ENCODE peak calls at places on chromosomes 1 and 21, in nine cellular contexts. One of them, this sample, is unnamed. For H3K27me3, the result is how much of the 10 kb centered on the place peaks cover.

GRCh38 chr1:39905142-39905541 is 3.4 kb upstream of the MYCL start:
- DNase-seq in body of pancreas: no peak
- DNase-seq in lung: no peak
- DNase-seq in adipocyte: no peak
- DNase-seq in tibial artery: no peak
- DNase-seq in ascending aorta: no peak
- DNase-seq in left ventricle myocardium inferior: no peak
- DNase-seq in heart right ventricle: no peak
- DNase-seq in naive thymus-derived CD4-positive, alpha-beta T cell: no peak
- DNase-seq in this sample: no peak

GRCh38 chr1:52632732-52633290 is at the start of gene SHISAL2A:
- DNase-seq in body of pancreas: peak
- DNase-seq in lung: no peak
- DNase-seq in adipocyte: no peak
- DNase-seq in tibial artery: no peak
- DNase-seq in ascending aorta: no peak
- DNase-seq in left ventricle myocardium inferior: peak
- DNase-seq in heart right ventricle: peak
- DNase-seq in naive thymus-derived CD4-positive, alpha-beta T cell: peak
- DNase-seq in this sample: no peak

GRCh38 chr1:13816016-13816760 is 116.2 kb downstream of the PRDM2 start:
- DNase-seq in body of pancreas: peak
- DNase-seq in lung: no peak
- DNase-seq in adipocyte: no peak
- DNase-seq in tibial artery: peak
- DNase-seq in ascending aorta: peak
- DNase-seq in left ventricle myocardium inferior: no peak
- DNase-seq in heart right ventricle: no peak
- DNase-seq in naive thymus-derived CD4-positive, alpha-beta T cell: no peak
- DNase-seq in this sample: no peak

GRCh38 chr1:18396247-18396646 is 84.5 kb upstream of the KLHDC7A start:
- DNase-seq in body of pancreas: no peak
- DNase-seq in lung: no peak
- DNase-seq in adipocyte: no peak
- DNase-seq in tibial artery: no peak
- DNase-seq in ascending aorta: no peak
- DNase-seq in left ventricle myocardium inferior: no peak
- DNase-seq in heart right ventricle: no peak
- DNase-seq in naive thymus-derived CD4-positive, alpha-beta T cell: no peak
- DNase-seq in this sample: no peak

GRCh38 chr1:8398086-8398485 is 80.2 kb downstream of the SLC45A1 start:
- DNase-seq in body of pancreas: no peak
- DNase-seq in lung: no peak
- DNase-seq in adipocyte: no peak
- DNase-seq in tibial artery: no peak
- DNase-seq in ascending aorta: peak
- DNase-seq in left ventricle myocardium inferior: no peak
- DNase-seq in heart right ventricle: no peak
- DNase-seq in naive thymus-derived CD4-positive, alpha-beta T cell: no peak
- DNase-seq in this sample: no peak

GRCh38 chr1:113652773-113653172 is 106.5 kb downstream of the PHTF1 start:
- DNase-seq in body of pancreas: no peak
- DNase-seq in lung: no peak
- DNase-seq in adipocyte: no peak
- DNase-seq in tibial artery: no peak
- DNase-seq in ascending aorta: no peak
- DNase-seq in left ventricle myocardium inferior: no peak
- DNase-seq in heart right ventricle: no peak
- DNase-seq in naive thymus-derived CD4-positive, alpha-beta T cell: no peak
- DNase-seq in this sample: no peak

GRCh38 chr1:116556289-116557006 is 14.4 kb downstream of the CD58 start:
- DNase-seq in body of pancreas: no peak
- DNase-seq in lung: no peak
- DNase-seq in adipocyte: no peak
- DNase-seq in tibial artery: peak
- DNase-seq in ascending aorta: peak
- DNase-seq in left ventricle myocardium inferior: peak
- DNase-seq in heart right ventricle: peak
- DNase-seq in naive thymus-derived CD4-positive, alpha-beta T cell: no peak
- DNase-seq in this sample: peak

GRCh38 chr1:91741301-91741700 is 144.7 kb downstream of the TGFBR3 start:
- DNase-seq in body of pancreas: no peak
- DNase-seq in lung: no peak
- DNase-seq in adipocyte: no peak
- DNase-seq in tibial artery: no peak
- DNase-seq in ascending aorta: no peak
- DNase-seq in left ventricle myocardium inferior: no peak
- DNase-seq in heart right ventricle: no peak
- DNase-seq in naive thymus-derived CD4-positive, alpha-beta T cell: no peak
- DNase-seq in this sample: no peak

GRCh38 chr1:119367332-119368124 is 1.1 kb upstream of the HAO2 start:
- DNase-seq in body of pancreas: no peak
- DNase-seq in lung: no peak
- DNase-seq in adipocyte: peak
- DNase-seq in tibial artery: no peak
- DNase-seq in ascending aorta: no peak
- DNase-seq in left ventricle myocardium inferior: no peak
- DNase-seq in heart right ventricle: no peak
- DNase-seq in naive thymus-derived CD4-positive, alpha-beta T cell: no peak
- DNase-seq in this sample: no peak

GRCh38 chr1:215277537-215277936 is 195.0 kb downstream of the KCNK2 start:
- DNase-seq in body of pancreas: no peak
- DNase-seq in lung: no peak
- DNase-seq in adipocyte: peak
- DNase-seq in tibial artery: no peak
- DNase-seq in ascending aorta: no peak
- DNase-seq in left ventricle myocardium inferior: no peak
- DNase-seq in heart right ventricle: no peak
- DNase-seq in naive thymus-derived CD4-positive, alpha-beta T cell: no peak
- DNase-seq in this sample: no peak

GRCh38 chr21:34889537-34890257 is 159.4 kb downstream of the RUNX1 start:
- DNase-seq in body of pancreas: peak
- DNase-seq in lung: peak
- DNase-seq in adipocyte: peak
- DNase-seq in tibial artery: peak
- DNase-seq in ascending aorta: peak
- DNase-seq in left ventricle myocardium inferior: peak
- DNase-seq in heart right ventricle: peak
- DNase-seq in naive thymus-derived CD4-positive, alpha-beta T cell: peak
- DNase-seq in this sample: peak
- H3K27me3 ChIP-seq in body of pancreas: under half
- H3K27me3 ChIP-seq in lung: under half
- H3K27me3 ChIP-seq in adipocyte: under half
- H3K27me3 ChIP-seq in tibial artery: half or more
- H3K27me3 ChIP-seq in ascending aorta: under half
- H3K27me3 ChIP-seq in left ventricle myocardium inferior: half or more
- H3K27me3 ChIP-seq in heart right ventricle: half or more
- H3K27me3 ChIP-seq in naive thymus-derived CD4-positive, alpha-beta T cell: under half
- H3K27me3 ChIP-seq in this sample: under half

GRCh38 chr1:2835650-2836159 is 34.2 kb upstream of the TTC34 start:
- DNase-seq in body of pancreas: no peak
- DNase-seq in lung: no peak
- DNase-seq in adipocyte: no peak
- DNase-seq in tibial artery: no peak
- DNase-seq in ascending aorta: no peak
- DNase-seq in left ventricle myocardium inferior: no peak
- DNase-seq in heart right ventricle: no peak
- DNase-seq in naive thymus-derived CD4-positive, alpha-beta T cell: no peak
- DNase-seq in this sample: no peak

GRCh38 chr1:2837316-2837715 is 35.8 kb upstream of the TTC34 start:
- DNase-seq in body of pancreas: no peak
- DNase-seq in lung: no peak
- DNase-seq in adipocyte: no peak
- DNase-seq in tibial artery: no peak
- DNase-seq in ascending aorta: no peak
- DNase-seq in left ventricle myocardium inferior: no peak
- DNase-seq in heart right ventricle: no peak
- DNase-seq in naive thymus-derived CD4-positive, alpha-beta T cell: no peak
- DNase-seq in this sample: no peak

GRCh38 chr1:2834741-2835564 is 33.5 kb upstream of the TTC34 start:
- DNase-seq in body of pancreas: no peak
- DNase-seq in lung: no peak
- DNase-seq in adipocyte: no peak
- DNase-seq in tibial artery: no peak
- DNase-seq in ascending aorta: no peak
- DNase-seq in left ventricle myocardium inferior: no peak
- DNase-seq in heart right ventricle: no peak
- DNase-seq in naive thymus-derived CD4-positive, alpha-beta T cell: no peak
- DNase-seq in this sample: no peak

GRCh38 chr1:2837823-2838222 is 36.3 kb upstream of the TTC34 start:
- DNase-seq in body of pancreas: no peak
- DNase-seq in lung: no peak
- DNase-seq in adipocyte: no peak
- DNase-seq in tibial artery: no peak
- DNase-seq in ascending aorta: no peak
- DNase-seq in left ventricle myocardium inferior: no peak
- DNase-seq in heart right ventricle: no peak
- DNase-seq in naive thymus-derived CD4-positive, alpha-beta T cell: no peak
- DNase-seq in this sample: no peak

DNA sequence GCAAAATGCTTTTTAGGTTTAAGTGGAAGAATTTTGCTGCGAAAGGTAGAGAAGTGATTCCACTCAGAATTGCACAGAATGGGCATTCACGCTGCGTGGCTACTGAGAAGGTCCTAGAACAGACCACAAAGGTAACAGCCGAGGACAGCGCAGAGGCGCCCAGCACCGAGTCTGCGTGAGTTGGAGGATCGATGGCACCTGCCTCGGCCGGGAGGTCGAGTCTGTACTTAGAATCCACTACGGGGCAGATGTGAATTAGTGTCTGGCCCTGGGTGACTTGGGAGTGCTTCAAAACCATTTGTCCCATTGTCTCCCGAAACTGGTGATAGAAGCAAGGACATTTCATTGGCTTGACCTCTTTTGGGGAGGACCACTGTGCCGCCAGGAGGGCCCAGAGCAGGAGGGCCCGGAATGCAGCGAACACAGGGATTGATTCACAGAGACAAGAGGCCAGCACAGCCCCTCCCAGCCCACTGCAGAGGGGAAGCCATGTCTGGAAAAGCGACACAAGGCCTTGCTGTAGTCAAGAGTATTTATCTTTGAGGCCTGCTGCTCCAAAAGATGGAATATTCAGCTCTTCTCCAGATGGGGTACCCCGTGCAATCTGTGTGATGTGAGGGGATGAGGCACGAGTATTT is 35.0 kb upstream of the TTC34 start:
- DNase-seq in body of pancreas: no peak
- DNase-seq in lung: no peak
- DNase-seq in adipocyte: no peak
- DNase-seq in tibial artery: no peak
- DNase-seq in ascending aorta: no peak
- DNase-seq in left ventricle myocardium inferior: no peak
- DNase-seq in heart right ventricle: no peak
- DNase-seq in naive thymus-derived CD4-positive, alpha-beta T cell: no peak
- DNase-seq in this sample: no peak
- H3K27me3 ChIP-seq in body of pancreas: under half
- H3K27me3 ChIP-seq in lung: under half
- H3K27me3 ChIP-seq in adipocyte: under half
- H3K27me3 ChIP-seq in tibial artery: under half
- H3K27me3 ChIP-seq in ascending aorta: under half
- H3K27me3 ChIP-seq in left ventricle myocardium inferior: half or more
- H3K27me3 ChIP-seq in heart right ventricle: under half
- H3K27me3 ChIP-seq in naive thymus-derived CD4-positive, alpha-beta T cell: under half
- H3K27me3 ChIP-seq in this sample: under half

GRCh38 chr1:3687509-3687908 is 35.2 kb downstream of the TP73 start:
- DNase-seq in body of pancreas: no peak
- DNase-seq in lung: no peak
- DNase-seq in adipocyte: no peak
- DNase-seq in tibial artery: no peak
- DNase-seq in ascending aorta: no peak
- DNase-seq in left ventricle myocardium inferior: no peak
- DNase-seq in heart right ventricle: no peak
- DNase-seq in naive thymus-derived CD4-positive, alpha-beta T cell: no peak
- DNase-seq in this sample: no peak
- H3K27me3 ChIP-seq in body of pancreas: under half
- H3K27me3 ChIP-seq in lung: under half
- H3K27me3 ChIP-seq in adipocyte: under half
- H3K27me3 ChIP-seq in tibial artery: half or more
- H3K27me3 ChIP-seq in ascending aorta: under half
- H3K27me3 ChIP-seq in left ventricle myocardium inferior: half or more
- H3K27me3 ChIP-seq in heart right ventricle: under half
- H3K27me3 ChIP-seq in naive thymus-derived CD4-positive, alpha-beta T cell: under half
- H3K27me3 ChIP-seq in this sample: under half

GRCh38 chr1:67294836-67295622 is 12.6 kb upstream of the IL12RB2 start:
- DNase-seq in body of pancreas: no peak
- DNase-seq in lung: no peak
- DNase-seq in adipocyte: no peak
- DNase-seq in tibial artery: no peak
- DNase-seq in ascending aorta: no peak
- DNase-seq in left ventricle myocardium inferior: no peak
- DNase-seq in heart right ventricle: no peak
- DNase-seq in naive thymus-derived CD4-positive, alpha-beta T cell: no peak
- DNase-seq in this sample: no peak

GRCh38 chr1:67298762-67299161 is 8.9 kb upstream of the IL12RB2 start:
- DNase-seq in body of pancreas: no peak
- DNase-seq in lung: no peak
- DNase-seq in adipocyte: no peak
- DNase-seq in tibial artery: no peak
- DNase-seq in ascending aorta: no peak
- DNase-seq in left ventricle myocardium inferior: no peak
- DNase-seq in heart right ventricle: no peak
- DNase-seq in naive thymus-derived CD4-positive, alpha-beta T cell: no peak
- DNase-seq in this sample: no peak

GRCh38 chr1:67300561-67300960 is 7.1 kb upstream of the IL12RB2 start:
- DNase-seq in body of pancreas: no peak
- DNase-seq in lung: no peak
- DNase-seq in adipocyte: no peak
- DNase-seq in tibial artery: no peak
- DNase-seq in ascending aorta: no peak
- DNase-seq in left ventricle myocardium inferior: no peak
- DNase-seq in heart right ventricle: no peak
- DNase-seq in naive thymus-derived CD4-positive, alpha-beta T cell: no peak
- DNase-seq in this sample: no peak

GRCh38 chr1:67304023-67304422 is 3.6 kb upstream of the IL12RB2 start:
- DNase-seq in body of pancreas: no peak
- DNase-seq in lung: no peak
- DNase-seq in adipocyte: no peak
- DNase-seq in tibial artery: no peak
- DNase-seq in ascending aorta: no peak
- DNase-seq in left ventricle myocardium inferior: no peak
- DNase-seq in heart right ventricle: no peak
- DNase-seq in naive thymus-derived CD4-positive, alpha-beta T cell: no peak
- DNase-seq in this sample: no peak

GRCh38 chr1:67299296-67299695 is 8.4 kb upstream of the IL12RB2 start:
- DNase-seq in body of pancreas: no peak
- DNase-seq in lung: no peak
- DNase-seq in adipocyte: no peak
- DNase-seq in tibial artery: no peak
- DNase-seq in ascending aorta: no peak
- DNase-seq in left ventricle myocardium inferior: no peak
- DNase-seq in heart right ventricle: no peak
- DNase-seq in naive thymus-derived CD4-positive, alpha-beta T cell: no peak
- DNase-seq in this sample: no peak
- H3K27me3 ChIP-seq in body of pancreas: under half
- H3K27me3 ChIP-seq in lung: under half
- H3K27me3 ChIP-seq in adipocyte: under half
- H3K27me3 ChIP-seq in tibial artery: under half
- H3K27me3 ChIP-seq in ascending aorta: under half
- H3K27me3 ChIP-seq in left ventricle myocardium inferior: under half
- H3K27me3 ChIP-seq in heart right ventricle: under half
- H3K27me3 ChIP-seq in naive thymus-derived CD4-positive, alpha-beta T cell: under half
- H3K27me3 ChIP-seq in this sample: under half

GRCh38 chr1:204946640-204947039 is 76.0 kb downstream of the NFASC start:
- DNase-seq in body of pancreas: no peak
- DNase-seq in lung: no peak
- DNase-seq in adipocyte: no peak
- DNase-seq in tibial artery: no peak
- DNase-seq in ascending aorta: no peak
- DNase-seq in left ventricle myocardium inferior: no peak
- DNase-seq in heart right ventricle: no peak
- DNase-seq in naive thymus-derived CD4-positive, alpha-beta T cell: no peak
- DNase-seq in this sample: no peak
- H3K27me3 ChIP-seq in body of pancreas: under half
- H3K27me3 ChIP-seq in lung: under half
- H3K27me3 ChIP-seq in adipocyte: under half
- H3K27me3 ChIP-seq in tibial artery: under half
- H3K27me3 ChIP-seq in ascending aorta: under half
- H3K27me3 ChIP-seq in left ventricle myocardium inferior: under half
- H3K27me3 ChIP-seq in heart right ventricle: under half
- H3K27me3 ChIP-seq in naive thymus-derived CD4-positive, alpha-beta T cell: under half
- H3K27me3 ChIP-seq in this sample: under half